ENCODE peak calls at places on chromosomes 5 and 9, in four cellular contexts. One of them, this sample, is unnamed.
A peak's percentile ranks its signal among the peaks of the same experiment; 100 is the strongest.

GRCh38 chr9:29211681-29212589 is 1638.7 kb upstream of the C9orf72 start:
- DNase-seq in astrocyte: no peak
- DNase-seq in body of pancreas: peak; percentile 37
- DNase-seq in left ventricle myocardium inferior: no peak
- DNase-seq in this sample: peak; percentile 70

GRCh38 chr5:179754024-179754423 is 21.4 kb downstream of the MAML1 start:
- DNase-seq in astrocyte: no peak
- DNase-seq in left ventricle myocardium inferior: no peak
- DNase-seq in body of pancreas: no peak
- DNase-seq in this sample: no peak

GRCh38 chr5:112142769-112143270 is 276.3 kb downstream of the EPB41L4A start:
- DNase-seq in body of pancreas: peak; percentile 37
- DNase-seq in astrocyte: peak; percentile 67
- DNase-seq in left ventricle myocardium inferior: no peak
- DNase-seq in this sample: no peak

GRCh38 chr5:115459844-115460243 is 84.7 kb downstream of the FEM1C start:
- DNase-seq in body of pancreas: no peak
- DNase-seq in left ventricle myocardium inferior: no peak
- DNase-seq in astrocyte: peak; percentile 88
- DNase-seq in this sample: no peak

GRCh38 chr5:136006767-136007251 is 22.0 kb upstream of the TGFBI start:
- DNase-seq in astrocyte: peak; percentile 98
- DNase-seq in left ventricle myocardium inferior: no peak
- DNase-seq in body of pancreas: no peak
- DNase-seq in this sample: no peak

GRCh38 chr9:82436480-82436879 is 447.9 kb downstream of the SPATA31D1 start:
- DNase-seq in left ventricle myocardium inferior: no peak
- DNase-seq in body of pancreas: no peak
- DNase-seq in astrocyte: peak; percentile 20
- DNase-seq in this sample: no peak

GRCh38 chr5:141383345-141383744 is 803 bp downstream of the PCDHGA7 start:
- DNase-seq in astrocyte: no peak
- DNase-seq in body of pancreas: no peak
- DNase-seq in left ventricle myocardium inferior: no peak
- DNase-seq in this sample: no peak

GRCh38 chr9:130285271-130285670 is 19.7 kb downstream of the HMCN2 start:
- DNase-seq in body of pancreas: no peak
- DNase-seq in left ventricle myocardium inferior: no peak
- DNase-seq in astrocyte: no peak
- DNase-seq in this sample: no peak

GRCh38 chr5:74469234-74469972 is 171.1 kb downstream of the ENC1 start:
- DNase-seq in body of pancreas: no peak
- DNase-seq in astrocyte: no peak
- DNase-seq in left ventricle myocardium inferior: no peak
- DNase-seq in this sample: no peak

GRCh38 chr5:42993516-42994284 is 46.4 kb downstream of the ANXA2R start:
- DNase-seq in left ventricle myocardium inferior: no peak
- DNase-seq in body of pancreas: peak; percentile 20
- DNase-seq in astrocyte: peak; percentile 86
- DNase-seq in this sample: no peak

GRCh38 chr5:99000878-99001277 is 72.1 kb upstream of the CHD1 start:
- DNase-seq in left ventricle myocardium inferior: no peak
- DNase-seq in astrocyte: no peak
- DNase-seq in body of pancreas: no peak
- DNase-seq in this sample: no peak

GRCh38 chr9:69546265-69546664 is 125.9 kb downstream of the APBA1 start:
- DNase-seq in left ventricle myocardium inferior: no peak
- DNase-seq in astrocyte: no peak
- DNase-seq in body of pancreas: no peak
- DNase-seq in this sample: peak; percentile 52

GRCh38 chr9:81693639-81694378 is 4.5 kb upstream of the TLE1 start:
- DNase-seq in body of pancreas: no peak
- DNase-seq in left ventricle myocardium inferior: no peak
- DNase-seq in astrocyte: peak; percentile 77
- DNase-seq in this sample: no peak

GRCh38 chr5:102857090-102857818 is 102.1 kb downstream of the PAM start:
- DNase-seq in left ventricle myocardium inferior: peak; percentile 18
- DNase-seq in body of pancreas: peak; percentile 22
- DNase-seq in astrocyte: no peak
- DNase-seq in this sample: no peak

GRCh38 chr9:78714591-78714990 is 417.7 kb downstream of the PSAT1 start:
- DNase-seq in astrocyte: peak; percentile 56
- DNase-seq in body of pancreas: no peak
- DNase-seq in left ventricle myocardium inferior: no peak
- DNase-seq in this sample: no peak

GRCh38 chr9:127567119-127567897 is 44.8 kb upstream of the STXBP1 start:
- DNase-seq in astrocyte: no peak
- DNase-seq in body of pancreas: peak; percentile 83
- DNase-seq in left ventricle myocardium inferior: peak; percentile 71
- DNase-seq in this sample: peak; percentile 68

GRCh38 chr5:175247146-175247545 is 196.8 kb downstream of the DRD1 start:
- DNase-seq in body of pancreas: no peak
- DNase-seq in astrocyte: peak; percentile 10
- DNase-seq in left ventricle myocardium inferior: no peak
- DNase-seq in this sample: no peak

GRCh38 chr9:2972475-2972874 is 128.6 kb upstream of the PUM3 start:
- DNase-seq in astrocyte: no peak
- DNase-seq in body of pancreas: no peak
- DNase-seq in left ventricle myocardium inferior: no peak
- DNase-seq in this sample: no peak

GRCh38 chr9:75147638-75148037 is 59.3 kb downstream of the OSTF1 start:
- DNase-seq in astrocyte: peak; percentile 10
- DNase-seq in body of pancreas: no peak
- DNase-seq in left ventricle myocardium inferior: no peak
- DNase-seq in this sample: no peak

GRCh38 chr5:43110606-43111170 is 10.0 kb upstream of the ZNF131 start:
- DNase-seq in astrocyte: no peak
- DNase-seq in left ventricle myocardium inferior: no peak
- DNase-seq in body of pancreas: no peak
- DNase-seq in this sample: peak; percentile 24

GRCh38 chr9:105311317-105311716 is 66.9 kb downstream of the SLC44A1 start:
- DNase-seq in left ventricle myocardium inferior: no peak
- DNase-seq in astrocyte: no peak
- DNase-seq in body of pancreas: no peak
- DNase-seq in this sample: no peak

GRCh38 chr9:105416840-105417239 is 31.0 kb upstream of the FSD1L start:
- DNase-seq in astrocyte: no peak
- DNase-seq in left ventricle myocardium inferior: no peak
- DNase-seq in body of pancreas: no peak
- DNase-seq in this sample: no peak

GRCh38 chr5:95621839-95622629 is 2.1 kb downstream of the GPR150 start:
- DNase-seq in astrocyte: no peak
- DNase-seq in body of pancreas: peak; percentile 72
- DNase-seq in left ventricle myocardium inferior: no peak
- DNase-seq in this sample: no peak

GRCh38 chr9:109039539-109039938 is 26.2 kb upstream of the CTNNAL1 start:
- DNase-seq in body of pancreas: no peak
- DNase-seq in astrocyte: no peak
- DNase-seq in left ventricle myocardium inferior: no peak
- DNase-seq in this sample: no peak

GRCh38 chr9:126693428-126693931 is 79.8 kb downstream of the LMX1B start:
- DNase-seq in body of pancreas: no peak
- DNase-seq in astrocyte: no peak
- DNase-seq in left ventricle myocardium inferior: no peak
- DNase-seq in this sample: peak; percentile 6

GRCh38 chr5:9324348-9325056 is 221.4 kb downstream of the SEMA5A start:
- DNase-seq in astrocyte: peak; percentile 36
- DNase-seq in body of pancreas: no peak
- DNase-seq in left ventricle myocardium inferior: no peak
- DNase-seq in this sample: no peak

GRCh38 chr5:179243333-179243732 is 101.9 kb downstream of the ADAMTS2 start:
- DNase-seq in left ventricle myocardium inferior: no peak
- DNase-seq in body of pancreas: no peak
- DNase-seq in astrocyte: no peak
- DNase-seq in this sample: no peak

GRCh38 chr5:93246093-93246855 is 334.7 kb downstream of the NR2F1-AS1 start:
- DNase-seq in left ventricle myocardium inferior: no peak
- DNase-seq in body of pancreas: peak; percentile 7
- DNase-seq in astrocyte: peak; percentile 49
- DNase-seq in this sample: no peak

DNA sequence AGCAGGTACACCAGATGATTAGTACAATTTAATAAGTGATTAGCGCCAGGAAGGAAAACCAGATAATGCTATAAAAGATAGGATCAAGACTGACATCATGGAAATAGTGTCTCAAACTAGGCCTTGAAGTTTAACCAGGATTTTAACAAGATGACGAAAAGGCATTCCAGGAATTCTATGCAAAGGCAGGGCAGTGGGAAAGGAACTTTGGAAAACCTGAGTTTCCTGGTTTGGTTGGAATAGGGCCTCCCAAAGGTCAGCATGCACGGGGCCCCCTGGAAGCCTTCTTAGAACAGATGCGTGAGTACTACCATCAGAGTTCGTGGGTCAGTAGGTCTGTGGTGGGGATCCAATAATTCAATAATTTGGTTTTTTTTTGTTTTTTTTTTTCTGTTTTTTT is 935.2 kb upstream of the DMAC1 start:
- DNase-seq in body of pancreas: no peak
- DNase-seq in left ventricle myocardium inferior: no peak
- DNase-seq in astrocyte: peak; percentile 74
- DNase-seq in this sample: no peak
- TF ChIP-seq CTCF in body of pancreas: no peak
- TF ChIP-seq CTCF in left ventricle myocardium inferior: no peak
- TF ChIP-seq CTCF in astrocyte: no peak
- TF ChIP-seq CTCF in this sample: no peak

GRCh38 chr9:136644593-136645342 is 17.9 kb upstream of the EGFL7 start:
- DNase-seq in body of pancreas: peak; percentile 75
- DNase-seq in astrocyte: no peak
- DNase-seq in left ventricle myocardium inferior: peak; percentile 80
- DNase-seq in this sample: no peak
- H3K4me3 ChIP-seq in body of pancreas: no peak overlapping the region
- H3K4me3 ChIP-seq in astrocyte: no peak overlapping the region
- H3K4me3 ChIP-seq in left ventricle myocardium inferior: peak overlapping the region; percentile 65
- H3K4me3 ChIP-seq in this sample: peak overlapping the region; percentile 35

GRCh38 chr9:91676042-91676441 is 252.4 kb upstream of the NFIL3 start:
- DNase-seq in left ventricle myocardium inferior: no peak
- DNase-seq in astrocyte: peak; percentile 18
- DNase-seq in body of pancreas: no peak
- DNase-seq in this sample: peak; percentile 61
- TF ChIP-seq CTCF in left ventricle myocardium inferior: peak; percentile 25
- TF ChIP-seq CTCF in astrocyte: peak; percentile 23
- TF ChIP-seq CTCF in body of pancreas: no peak
- TF ChIP-seq CTCF in this sample: peak; percentile 80

GRCh38 chr9:132163457-132163875 is 1.6 kb downstream of the NTNG2 start:
- DNase-seq in astrocyte: no peak
- DNase-seq in body of pancreas: no peak
- DNase-seq in left ventricle myocardium inferior: no peak
- DNase-seq in this sample: peak; percentile 52
- H3K4me3 ChIP-seq in astrocyte: no peak overlapping the region
- H3K4me3 ChIP-seq in body of pancreas: no peak overlapping the region
- H3K4me3 ChIP-seq in left ventricle myocardium inferior: peak overlapping the region; percentile 74
- H3K4me3 ChIP-seq in this sample: peak overlapping the region; percentile 86

GRCh38 chr5:128053291-128053954 is 30.1 kb upstream of the SLC12A2 start:
- DNase-seq in left ventricle myocardium inferior: no peak
- DNase-seq in body of pancreas: no peak
- DNase-seq in astrocyte: no peak
- DNase-seq in this sample: no peak
- TF ChIP-seq CTCF in left ventricle myocardium inferior: no peak
- TF ChIP-seq CTCF in body of pancreas: no peak
- TF ChIP-seq CTCF in astrocyte: no peak
- TF ChIP-seq CTCF in this sample: no peak

This sample was measured in WERI-Rb-1.